ENCODE peak calls at places on chromosomes 3 and 15, in eight cellular contexts. One of them, this sample, is unnamed.

GRCh38 chr3:148757238-148757930 is 59.7 kb downstream of the AGTR1 start:
- DNase-seq in fibroblast of lung: peak; percentile 82
- DNase-seq in PC-3: no peak
- DNase-seq in lower lobe of right lung: no peak
- DNase-seq in sigmoid colon: no peak
- DNase-seq in psoas muscle: no peak
- DNase-seq in left ventricle myocardium inferior: no peak
- DNase-seq in WERI-Rb-1: no peak
- DNase-seq in this sample: no peak

GRCh38 chr3:10968390-10968789 is 24.2 kb upstream of the SLC6A1 start:
- DNase-seq in PC-3: no peak
- DNase-seq in fibroblast of lung: no peak
- DNase-seq in lower lobe of right lung: no peak
- DNase-seq in sigmoid colon: no peak
- DNase-seq in left ventricle myocardium inferior: no peak
- DNase-seq in WERI-Rb-1: no peak
- DNase-seq in psoas muscle: no peak
- DNase-seq in this sample: no peak

GRCh38 chr15:74222705-74223104 is 13.4 kb upstream of the CCDC33 start:
- DNase-seq in lower lobe of right lung: no peak
- DNase-seq in left ventricle myocardium inferior: no peak
- DNase-seq in fibroblast of lung: no peak
- DNase-seq in PC-3: no peak
- DNase-seq in WERI-Rb-1: no peak
- DNase-seq in psoas muscle: no peak
- DNase-seq in sigmoid colon: no peak
- DNase-seq in this sample: no peak

GRCh38 chr15:41881550-41881924 is 12.3 kb downstream of the SPTBN5 start:
- DNase-seq in WERI-Rb-1: no peak
- DNase-seq in sigmoid colon: no peak
- DNase-seq in fibroblast of lung: no peak
- DNase-seq in psoas muscle: no peak
- DNase-seq in PC-3: no peak
- DNase-seq in left ventricle myocardium inferior: no peak
- DNase-seq in lower lobe of right lung: no peak
- DNase-seq in this sample: no peak

GRCh38 chr3:23493846-23494245 is 290.7 kb downstream of the UBE2E2 start:
- DNase-seq in left ventricle myocardium inferior: no peak
- DNase-seq in WERI-Rb-1: no peak
- DNase-seq in PC-3: no peak
- DNase-seq in psoas muscle: no peak
- DNase-seq in lower lobe of right lung: no peak
- DNase-seq in fibroblast of lung: no peak
- DNase-seq in sigmoid colon: no peak
- DNase-seq in this sample: no peak

GRCh38 chr3:146163584-146163983 is 2.6 kb upstream of the PLOD2 start:
- DNase-seq in left ventricle myocardium inferior: no peak
- DNase-seq in psoas muscle: no peak
- DNase-seq in PC-3: peak; percentile 99
- DNase-seq in lower lobe of right lung: no peak
- DNase-seq in sigmoid colon: no peak
- DNase-seq in WERI-Rb-1: no peak
- DNase-seq in fibroblast of lung: peak; percentile 97
- DNase-seq in this sample: no peak

GRCh38 chr15:51104512-51104911 is 9.8 kb upstream of the TNFAIP8L3 start:
- DNase-seq in sigmoid colon: peak; percentile 87
- DNase-seq in WERI-Rb-1: peak; percentile 19
- DNase-seq in psoas muscle: peak; percentile 63
- DNase-seq in left ventricle myocardium inferior: peak; percentile 45
- DNase-seq in fibroblast of lung: peak; percentile 65
- DNase-seq in lower lobe of right lung: no peak
- DNase-seq in PC-3: no peak
- DNase-seq in this sample: no peak

GRCh38 chr15:63080638-63081250 is 38.2 kb downstream of the TPM1 start:
- DNase-seq in fibroblast of lung: no peak
- DNase-seq in lower lobe of right lung: no peak
- DNase-seq in psoas muscle: no peak
- DNase-seq in WERI-Rb-1: peak; percentile 46
- DNase-seq in PC-3: no peak
- DNase-seq in left ventricle myocardium inferior: peak; percentile 43
- DNase-seq in sigmoid colon: no peak
- DNase-seq in this sample: no peak

GRCh38 chr3:174441588-174442316 is 417.4 kb upstream of the NAALADL2 start:
- DNase-seq in left ventricle myocardium inferior: no peak
- DNase-seq in psoas muscle: no peak
- DNase-seq in WERI-Rb-1: peak; percentile 42
- DNase-seq in fibroblast of lung: peak; percentile 27
- DNase-seq in PC-3: peak; percentile 26
- DNase-seq in lower lobe of right lung: no peak
- DNase-seq in sigmoid colon: no peak
- DNase-seq in this sample: no peak

GRCh38 chr3:21551019-21551418 is 200.0 kb downstream of the ZNF385D start:
- DNase-seq in WERI-Rb-1: no peak
- DNase-seq in PC-3: peak; percentile 38
- DNase-seq in lower lobe of right lung: no peak
- DNase-seq in psoas muscle: no peak
- DNase-seq in fibroblast of lung: peak; percentile 45
- DNase-seq in left ventricle myocardium inferior: no peak
- DNase-seq in sigmoid colon: no peak
- DNase-seq in this sample: no peak
- TF ChIP-seq CTCF in WERI-Rb-1: peak; percentile 13
- TF ChIP-seq CTCF in PC-3: peak; percentile 32
- TF ChIP-seq CTCF in lower lobe of right lung: no peak
- TF ChIP-seq CTCF in psoas muscle: no peak
- TF ChIP-seq CTCF in fibroblast of lung: peak; percentile 14
- TF ChIP-seq CTCF in left ventricle myocardium inferior: peak; percentile 7
- TF ChIP-seq CTCF in sigmoid colon: no peak
- TF ChIP-seq CTCF in this sample: no peak

DNA sequence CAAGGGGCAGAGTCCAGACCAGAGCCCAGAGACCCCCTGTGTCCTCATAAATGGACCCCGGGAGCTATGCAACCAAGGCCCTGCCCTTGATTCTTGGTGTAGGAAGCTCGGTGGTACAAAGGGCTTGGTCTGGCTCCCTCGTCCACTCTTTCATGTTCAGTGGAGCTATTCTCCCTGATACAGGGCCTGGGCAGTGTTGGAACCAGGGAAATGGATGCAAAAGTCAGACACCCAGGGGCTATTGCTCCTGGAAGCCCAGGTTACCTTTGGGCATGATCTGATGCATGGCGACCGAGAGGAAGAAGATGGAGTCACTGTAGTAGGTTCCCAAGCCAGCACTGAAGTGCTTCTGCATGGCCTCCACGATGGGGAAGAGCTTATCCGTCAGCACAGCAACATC is 44.5 kb downstream of the XXYLT1 start:
- DNase-seq in sigmoid colon: peak; percentile 39
- DNase-seq in psoas muscle: no peak
- DNase-seq in WERI-Rb-1: no peak
- DNase-seq in left ventricle myocardium inferior: no peak
- DNase-seq in lower lobe of right lung: no peak
- DNase-seq in fibroblast of lung: no peak
- DNase-seq in PC-3: no peak
- DNase-seq in this sample: peak; percentile 58
- H3K4me3 ChIP-seq in sigmoid colon: no peak overlapping the region
- H3K4me3 ChIP-seq in psoas muscle: no peak overlapping the region
- H3K4me3 ChIP-seq in WERI-Rb-1: no peak overlapping the region
- H3K4me3 ChIP-seq in left ventricle myocardium inferior: no peak overlapping the region
- H3K4me3 ChIP-seq in lower lobe of right lung: no peak overlapping the region
- H3K4me3 ChIP-seq in fibroblast of lung: no peak overlapping the region
- H3K4me3 ChIP-seq in PC-3: no peak overlapping the region
- H3K4me3 ChIP-seq in this sample: no peak overlapping the region

DNA sequence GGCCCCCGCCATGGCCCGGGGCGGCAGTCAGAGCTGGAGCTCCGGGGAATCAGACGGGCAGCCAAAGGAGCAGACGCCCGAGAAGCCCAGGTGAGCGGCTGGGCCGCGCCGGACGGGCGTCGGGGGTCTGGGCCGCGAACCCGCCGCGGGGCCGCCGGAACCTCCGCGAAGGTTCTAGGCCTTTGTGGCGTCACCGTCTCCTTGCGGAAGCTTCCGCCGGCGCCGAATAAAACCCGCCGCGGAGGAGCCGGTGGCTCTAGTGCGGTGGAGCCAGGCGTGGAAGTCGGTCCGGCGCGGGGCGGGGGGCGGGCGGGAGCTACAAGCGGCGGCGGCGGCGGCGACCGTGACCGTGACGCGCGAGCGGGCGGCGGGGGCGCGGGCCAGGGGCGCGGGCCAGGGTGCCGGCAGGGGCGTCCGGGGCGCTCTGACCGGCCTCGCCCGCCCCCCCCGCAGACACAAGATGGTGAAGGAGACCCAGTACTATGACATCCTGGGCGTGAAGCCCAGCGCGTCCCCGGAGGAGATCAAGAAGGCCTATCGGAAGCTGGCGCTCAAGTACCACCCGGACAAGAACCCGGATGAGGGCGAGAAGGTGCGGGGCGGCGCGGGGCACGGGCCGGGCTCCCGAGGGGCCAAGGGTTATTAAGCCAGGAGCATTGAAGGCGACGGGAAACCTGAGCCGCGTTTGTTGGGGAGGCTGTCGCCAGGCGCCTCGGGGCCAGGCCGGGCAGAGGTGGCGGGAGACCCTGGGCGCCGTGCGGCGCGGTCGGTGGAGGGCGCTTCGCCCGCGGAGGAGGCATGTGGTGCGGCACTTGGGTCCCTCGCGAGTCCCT is at the start of gene DNAJA4:
- DNase-seq in left ventricle myocardium inferior: peak; percentile 69
- DNase-seq in lower lobe of right lung: peak; percentile 74
- DNase-seq in fibroblast of lung: peak; percentile 46
- DNase-seq in PC-3: no peak
- DNase-seq in psoas muscle: peak; percentile 76
- DNase-seq in sigmoid colon: peak; percentile 83
- DNase-seq in WERI-Rb-1: no peak
- DNase-seq in this sample: peak; percentile 43
- TF ChIP-seq CTCF in left ventricle myocardium inferior: peak; percentile 16
- TF ChIP-seq CTCF in lower lobe of right lung: peak; percentile 29
- TF ChIP-seq CTCF in fibroblast of lung: no peak
- TF ChIP-seq CTCF in PC-3: no peak
- TF ChIP-seq CTCF in psoas muscle: no peak
- TF ChIP-seq CTCF in sigmoid colon: no peak
- TF ChIP-seq CTCF in WERI-Rb-1: no peak
- TF ChIP-seq CTCF in this sample: no peak

GRCh38 chr15:88624971-88625290 is 3.8 kb downstream of the AEN start:
- DNase-seq in sigmoid colon: peak; percentile 43
- DNase-seq in WERI-Rb-1: no peak
- DNase-seq in lower lobe of right lung: no peak
- DNase-seq in psoas muscle: no peak
- DNase-seq in PC-3: no peak
- DNase-seq in left ventricle myocardium inferior: no peak
- DNase-seq in fibroblast of lung: no peak
- DNase-seq in this sample: peak; percentile 78
- H3K4me3 ChIP-seq in sigmoid colon: no peak overlapping the region
- H3K4me3 ChIP-seq in WERI-Rb-1: no peak overlapping the region
- H3K4me3 ChIP-seq in lower lobe of right lung: no peak overlapping the region
- H3K4me3 ChIP-seq in psoas muscle: no peak overlapping the region
- H3K4me3 ChIP-seq in PC-3: no peak overlapping the region
- H3K4me3 ChIP-seq in left ventricle myocardium inferior: peak overlapping the region; percentile 18
- H3K4me3 ChIP-seq in fibroblast of lung: peak overlapping the region; percentile 24
- H3K4me3 ChIP-seq in this sample: no peak overlapping the region

GRCh38 chr3:55518451-55518850 is 31.3 kb upstream of the WNT5A start:
- DNase-seq in fibroblast of lung: peak; percentile 69
- DNase-seq in psoas muscle: no peak
- DNase-seq in WERI-Rb-1: no peak
- DNase-seq in lower lobe of right lung: no peak
- DNase-seq in PC-3: peak; percentile 92
- DNase-seq in left ventricle myocardium inferior: no peak
- DNase-seq in sigmoid colon: no peak
- DNase-seq in this sample: no peak
- TF ChIP-seq CTCF in fibroblast of lung: no peak
- TF ChIP-seq CTCF in psoas muscle: no peak
- TF ChIP-seq CTCF in WERI-Rb-1: no peak
- TF ChIP-seq CTCF in lower lobe of right lung: no peak
- TF ChIP-seq CTCF in PC-3: peak; percentile 34
- TF ChIP-seq CTCF in left ventricle myocardium inferior: no peak
- TF ChIP-seq CTCF in sigmoid colon: no peak
- TF ChIP-seq CTCF in this sample: no peak

GRCh38 chr3:44648564-44649229 is at the start of gene ZNF35:
- DNase-seq in WERI-Rb-1: peak; percentile 95
- DNase-seq in left ventricle myocardium inferior: peak; percentile 76
- DNase-seq in psoas muscle: peak; percentile 78
- DNase-seq in lower lobe of right lung: peak; percentile 87
- DNase-seq in sigmoid colon: peak; percentile 85
- DNase-seq in PC-3: peak; percentile 92
- DNase-seq in fibroblast of lung: peak; percentile 92
- DNase-seq in this sample: peak; percentile 90

GRCh38 chr3:44649709-44650108 is 1.2 kb downstream of the ZNF35 start:
- DNase-seq in WERI-Rb-1: no peak
- DNase-seq in sigmoid colon: no peak
- DNase-seq in lower lobe of right lung: no peak
- DNase-seq in fibroblast of lung: no peak
- DNase-seq in PC-3: no peak
- DNase-seq in left ventricle myocardium inferior: no peak
- DNase-seq in psoas muscle: no peak
- DNase-seq in this sample: no peak

GRCh38 chr3:44643024-44643423 is 5.5 kb upstream of the ZNF35 start:
- DNase-seq in psoas muscle: no peak
- DNase-seq in lower lobe of right lung: no peak
- DNase-seq in sigmoid colon: no peak
- DNase-seq in fibroblast of lung: no peak
- DNase-seq in WERI-Rb-1: no peak
- DNase-seq in left ventricle myocardium inferior: no peak
- DNase-seq in PC-3: no peak
- DNase-seq in this sample: no peak

GRCh38 chr3:44642337-44642736 is 6.2 kb upstream of the ZNF35 start:
- DNase-seq in WERI-Rb-1: no peak
- DNase-seq in PC-3: no peak
- DNase-seq in lower lobe of right lung: no peak
- DNase-seq in psoas muscle: no peak
- DNase-seq in left ventricle myocardium inferior: no peak
- DNase-seq in fibroblast of lung: no peak
- DNase-seq in sigmoid colon: no peak
- DNase-seq in this sample: no peak

DNA sequence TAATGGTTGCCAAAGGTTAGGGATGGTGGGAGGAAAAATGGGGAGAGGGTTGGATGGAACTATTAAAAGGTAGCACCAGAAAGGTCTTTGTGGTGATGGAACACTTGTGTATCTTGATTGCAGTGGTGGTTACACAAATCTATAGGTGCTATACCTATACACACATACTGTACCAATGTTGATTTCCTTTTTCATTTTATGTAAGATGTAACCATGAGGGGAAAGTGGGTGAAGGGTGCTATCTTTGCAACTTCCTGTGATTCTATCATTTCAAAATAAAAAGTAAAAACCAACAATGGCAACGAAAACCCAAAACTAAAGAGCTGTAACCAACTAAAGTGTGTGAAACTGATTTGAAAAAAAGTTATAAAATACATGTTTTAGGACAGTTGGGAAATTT is 761 bp upstream of the ZNF35 start:
- DNase-seq in PC-3: no peak
- DNase-seq in sigmoid colon: no peak
- DNase-seq in psoas muscle: no peak
- DNase-seq in WERI-Rb-1: no peak
- DNase-seq in fibroblast of lung: no peak
- DNase-seq in lower lobe of right lung: no peak
- DNase-seq in left ventricle myocardium inferior: no peak
- DNase-seq in this sample: no peak
- H3K4me3 ChIP-seq in PC-3: peak overlapping the region; percentile 74
- H3K4me3 ChIP-seq in sigmoid colon: no peak overlapping the region
- H3K4me3 ChIP-seq in psoas muscle: no peak overlapping the region
- H3K4me3 ChIP-seq in WERI-Rb-1: no peak overlapping the region
- H3K4me3 ChIP-seq in fibroblast of lung: peak overlapping the region; percentile 82
- H3K4me3 ChIP-seq in lower lobe of right lung: peak overlapping the region; percentile 93
- H3K4me3 ChIP-seq in left ventricle myocardium inferior: no peak overlapping the region
- H3K4me3 ChIP-seq in this sample: no peak overlapping the region